ENCODE peak calls at places on chromosomes 4 and X, in eight cellular contexts. One of them, this sample, is unnamed.

GRCh38 chr4:40686081-40686913 is 56.6 kb upstream of the RBM47 start:
- DNase-seq in fibroblast of lung: no peak
- DNase-seq in transverse colon: no peak
- DNase-seq in breast epithelium: no peak
- DNase-seq in lower lobe of right lung: no peak
- DNase-seq in tibial nerve: no peak
- DNase-seq in brain microvascular endothelial cell: no peak
- DNase-seq in neural progenitor cell: no peak
- DNase-seq in this sample: no peak

GRCh38 chr4:95217197-95217596 is 331.6 kb downstream of the UNC5C start:
- DNase-seq in tibial nerve: no peak
- DNase-seq in brain microvascular endothelial cell: no peak
- DNase-seq in lower lobe of right lung: no peak
- DNase-seq in transverse colon: no peak
- DNase-seq in breast epithelium: no peak
- DNase-seq in fibroblast of lung: no peak
- DNase-seq in neural progenitor cell: no peak
- DNase-seq in this sample: no peak

GRCh38 chr4:146472404-146472803 is 49.3 kb downstream of the SLC10A7 start:
- DNase-seq in brain microvascular endothelial cell: no peak
- DNase-seq in fibroblast of lung: no peak
- DNase-seq in lower lobe of right lung: no peak
- DNase-seq in tibial nerve: no peak
- DNase-seq in breast epithelium: no peak
- DNase-seq in neural progenitor cell: peak
- DNase-seq in transverse colon: no peak
- DNase-seq in this sample: no peak

GRCh38 chrX:150361777-150362351 is 1.3 kb upstream of the MAMLD1 start:
- DNase-seq in transverse colon: no peak
- DNase-seq in fibroblast of lung: no peak
- DNase-seq in neural progenitor cell: peak
- DNase-seq in tibial nerve: no peak
- DNase-seq in lower lobe of right lung: peak
- DNase-seq in brain microvascular endothelial cell: no peak
- DNase-seq in breast epithelium: no peak
- DNase-seq in this sample: no peak

GRCh38 chr4:158728256-158728655 is 5.1 kb upstream of the PPID start:
- DNase-seq in fibroblast of lung: no peak
- DNase-seq in brain microvascular endothelial cell: no peak
- DNase-seq in neural progenitor cell: no peak
- DNase-seq in breast epithelium: no peak
- DNase-seq in lower lobe of right lung: no peak
- DNase-seq in tibial nerve: no peak
- DNase-seq in transverse colon: no peak
- DNase-seq in this sample: no peak

GRCh38 chr4:3115637-3116300 is 41.3 kb downstream of the HTT start:
- DNase-seq in lower lobe of right lung: no peak
- DNase-seq in neural progenitor cell: no peak
- DNase-seq in brain microvascular endothelial cell: no peak
- DNase-seq in breast epithelium: no peak
- DNase-seq in fibroblast of lung: no peak
- DNase-seq in transverse colon: no peak
- DNase-seq in tibial nerve: no peak
- DNase-seq in this sample: no peak

GRCh38 chrX:30343206-30343605 is 34.0 kb upstream of the NR0B1 start:
- DNase-seq in tibial nerve: no peak
- DNase-seq in fibroblast of lung: no peak
- DNase-seq in breast epithelium: no peak
- DNase-seq in lower lobe of right lung: no peak
- DNase-seq in transverse colon: no peak
- DNase-seq in brain microvascular endothelial cell: no peak
- DNase-seq in neural progenitor cell: no peak
- DNase-seq in this sample: no peak

GRCh38 chr4:56653461-56654237 is 27.4 kb downstream of the HOPX start:
- DNase-seq in neural progenitor cell: no peak
- DNase-seq in tibial nerve: no peak
- DNase-seq in lower lobe of right lung: no peak
- DNase-seq in breast epithelium: no peak
- DNase-seq in transverse colon: peak
- DNase-seq in brain microvascular endothelial cell: no peak
- DNase-seq in fibroblast of lung: no peak
- DNase-seq in this sample: no peak

GRCh38 chrX:20252392-20253231 is 14.1 kb downstream of the RPS6KA3 start:
- DNase-seq in brain microvascular endothelial cell: peak
- DNase-seq in tibial nerve: no peak
- DNase-seq in neural progenitor cell: peak
- DNase-seq in fibroblast of lung: peak
- DNase-seq in breast epithelium: peak
- DNase-seq in transverse colon: peak
- DNase-seq in lower lobe of right lung: peak
- DNase-seq in this sample: peak

GRCh38 chrX:19682712-19683331 is 167.5 kb upstream of the MAP3K15 start:
- DNase-seq in tibial nerve: peak
- DNase-seq in fibroblast of lung: peak
- DNase-seq in breast epithelium: no peak
- DNase-seq in brain microvascular endothelial cell: peak
- DNase-seq in neural progenitor cell: peak
- DNase-seq in transverse colon: peak
- DNase-seq in lower lobe of right lung: peak
- DNase-seq in this sample: peak

GRCh38 chr4:9996319-9997110 is 24.8 kb downstream of the SLC2A9 start:
- DNase-seq in fibroblast of lung: peak
- DNase-seq in tibial nerve: no peak
- DNase-seq in neural progenitor cell: no peak
- DNase-seq in brain microvascular endothelial cell: peak
- DNase-seq in lower lobe of right lung: no peak
- DNase-seq in breast epithelium: no peak
- DNase-seq in transverse colon: peak
- DNase-seq in this sample: no peak

GRCh38 chr4:119536572-119537528 is 91.8 kb downstream of the PDE5A start:
- DNase-seq in neural progenitor cell: peak
- DNase-seq in lower lobe of right lung: no peak
- DNase-seq in tibial nerve: no peak
- DNase-seq in brain microvascular endothelial cell: no peak
- DNase-seq in breast epithelium: no peak
- DNase-seq in transverse colon: no peak
- DNase-seq in fibroblast of lung: peak
- DNase-seq in this sample: no peak

GRCh38 chrX:101252634-101253033 is 33.0 kb downstream of the DRP2 start:
- DNase-seq in brain microvascular endothelial cell: no peak
- DNase-seq in transverse colon: no peak
- DNase-seq in lower lobe of right lung: no peak
- DNase-seq in neural progenitor cell: no peak
- DNase-seq in tibial nerve: no peak
- DNase-seq in fibroblast of lung: no peak
- DNase-seq in breast epithelium: no peak
- DNase-seq in this sample: no peak

GRCh38 chrX:103503163-103503852 is 16.0 kb downstream of the RAB40A start:
- DNase-seq in fibroblast of lung: no peak
- DNase-seq in lower lobe of right lung: no peak
- DNase-seq in brain microvascular endothelial cell: peak
- DNase-seq in transverse colon: no peak
- DNase-seq in tibial nerve: no peak
- DNase-seq in neural progenitor cell: no peak
- DNase-seq in breast epithelium: no peak
- DNase-seq in this sample: no peak

GRCh38 chr4:184803133-184803532 is 22.6 kb downstream of the ACSL1 start:
- DNase-seq in breast epithelium: no peak
- DNase-seq in tibial nerve: no peak
- DNase-seq in neural progenitor cell: no peak
- DNase-seq in fibroblast of lung: no peak
- DNase-seq in transverse colon: no peak
- DNase-seq in brain microvascular endothelial cell: no peak
- DNase-seq in lower lobe of right lung: no peak
- DNase-seq in this sample: no peak

GRCh38 chrX:107480272-107480671 is 30.8 kb downstream of the FRMPD3 start:
- DNase-seq in tibial nerve: no peak
- DNase-seq in lower lobe of right lung: no peak
- DNase-seq in brain microvascular endothelial cell: no peak
- DNase-seq in transverse colon: no peak
- DNase-seq in fibroblast of lung: no peak
- DNase-seq in breast epithelium: no peak
- DNase-seq in neural progenitor cell: no peak
- DNase-seq in this sample: no peak

GRCh38 chr4:145414224-145414623 is 67.4 kb upstream of the SMAD1 start:
- DNase-seq in tibial nerve: no peak
- DNase-seq in brain microvascular endothelial cell: no peak
- DNase-seq in transverse colon: no peak
- DNase-seq in lower lobe of right lung: no peak
- DNase-seq in neural progenitor cell: no peak
- DNase-seq in fibroblast of lung: no peak
- DNase-seq in breast epithelium: no peak
- DNase-seq in this sample: no peak

GRCh38 chr4:145418739-145419138 is 62.9 kb upstream of the SMAD1 start:
- DNase-seq in lower lobe of right lung: no peak
- DNase-seq in tibial nerve: no peak
- DNase-seq in transverse colon: no peak
- DNase-seq in fibroblast of lung: no peak
- DNase-seq in neural progenitor cell: no peak
- DNase-seq in brain microvascular endothelial cell: no peak
- DNase-seq in breast epithelium: no peak
- DNase-seq in this sample: no peak

GRCh38 chr4:145420595-145421214 is 60.9 kb upstream of the SMAD1 start:
- DNase-seq in breast epithelium: no peak
- DNase-seq in fibroblast of lung: no peak
- DNase-seq in tibial nerve: no peak
- DNase-seq in neural progenitor cell: no peak
- DNase-seq in lower lobe of right lung: no peak
- DNase-seq in transverse colon: no peak
- DNase-seq in brain microvascular endothelial cell: no peak
- DNase-seq in this sample: no peak

GRCh38 chr4:145423017-145423708 is 58.5 kb upstream of the SMAD1 start:
- DNase-seq in brain microvascular endothelial cell: no peak
- DNase-seq in tibial nerve: no peak
- DNase-seq in transverse colon: no peak
- DNase-seq in fibroblast of lung: no peak
- DNase-seq in lower lobe of right lung: no peak
- DNase-seq in neural progenitor cell: no peak
- DNase-seq in breast epithelium: no peak
- DNase-seq in this sample: no peak

DNA sequence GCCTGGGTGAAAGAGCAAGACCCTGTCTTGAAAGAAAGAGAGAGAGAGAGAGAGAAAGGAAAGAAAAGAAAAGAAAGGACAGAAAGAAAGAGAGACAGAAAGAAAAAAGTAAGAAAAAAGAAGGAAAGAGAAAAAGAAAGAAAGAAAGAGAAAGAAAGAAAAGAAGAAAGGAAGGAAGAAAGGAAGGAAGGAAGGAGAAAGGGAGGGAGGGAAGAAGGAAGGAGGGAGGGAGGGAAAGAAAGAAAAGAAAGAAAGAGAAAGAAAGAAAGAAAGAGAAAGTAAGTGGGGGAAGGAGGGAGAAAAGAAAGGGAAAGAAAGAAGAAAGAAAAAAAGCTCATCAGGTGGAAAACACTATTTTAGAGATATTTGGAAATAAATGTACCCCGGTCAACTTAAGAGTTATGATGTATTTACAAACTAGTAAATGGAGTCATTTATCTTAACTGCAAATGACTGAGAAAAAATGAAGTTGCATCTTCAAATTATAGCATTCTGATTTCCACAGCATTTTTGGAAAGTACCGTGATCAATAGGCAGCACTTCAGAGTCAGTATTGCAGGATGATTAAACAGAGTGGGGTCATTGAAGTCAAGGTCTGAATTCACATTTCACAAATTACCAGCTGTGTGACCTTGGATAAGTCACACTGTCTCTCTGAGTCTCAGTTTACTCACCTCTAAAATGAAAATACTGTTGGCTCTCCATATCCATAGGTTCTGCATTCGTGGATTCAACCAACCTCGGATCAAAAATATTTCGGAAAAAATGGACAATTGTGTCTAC is 64.1 kb upstream of the SMAD1 start:
- DNase-seq in brain microvascular endothelial cell: no peak
- DNase-seq in breast epithelium: no peak
- DNase-seq in tibial nerve: no peak
- DNase-seq in transverse colon: no peak
- DNase-seq in fibroblast of lung: no peak
- DNase-seq in lower lobe of right lung: no peak
- DNase-seq in neural progenitor cell: no peak
- DNase-seq in this sample: no peak
- TF ChIP-seq CTCF in brain microvascular endothelial cell: no peak
- TF ChIP-seq CTCF in breast epithelium: no peak
- TF ChIP-seq CTCF in tibial nerve: no peak
- TF ChIP-seq CTCF in transverse colon: no peak
- TF ChIP-seq CTCF in fibroblast of lung: no peak
- TF ChIP-seq CTCF in lower lobe of right lung: no peak
- TF ChIP-seq CTCF in neural progenitor cell: no peak
- TF ChIP-seq CTCF in this sample: no peak

DNA sequence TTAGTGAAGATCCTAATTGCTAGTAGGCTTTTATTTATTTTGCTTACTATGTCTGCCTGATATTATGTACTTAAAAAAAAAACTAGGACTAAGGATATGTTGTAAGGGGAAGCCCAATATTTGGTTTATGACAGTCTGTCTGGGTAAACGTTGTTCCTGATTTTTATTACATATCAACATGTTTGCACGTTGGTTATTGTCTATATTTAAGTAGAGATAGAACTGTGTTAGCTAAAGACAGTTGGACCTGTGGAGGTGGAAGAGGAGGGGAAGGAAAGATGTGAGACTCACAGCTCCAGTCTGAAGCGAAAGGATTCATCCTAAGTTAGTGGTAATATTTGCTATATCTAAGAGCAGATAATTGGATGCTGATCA is 90.3 kb downstream of the TMEM131L start:
- DNase-seq in lower lobe of right lung: no peak
- DNase-seq in brain microvascular endothelial cell: no peak
- DNase-seq in transverse colon: no peak
- DNase-seq in tibial nerve: no peak
- DNase-seq in breast epithelium: no peak
- DNase-seq in neural progenitor cell: no peak
- DNase-seq in fibroblast of lung: no peak
- DNase-seq in this sample: no peak
- H3K27ac ChIP-seq in lower lobe of right lung: no peak
- H3K27ac ChIP-seq in brain microvascular endothelial cell: no peak
- H3K27ac ChIP-seq in transverse colon: peak
- H3K27ac ChIP-seq in tibial nerve: no peak
- H3K27ac ChIP-seq in breast epithelium: no peak
- H3K27ac ChIP-seq in neural progenitor cell: no peak
- H3K27ac ChIP-seq in fibroblast of lung: no peak
- H3K27ac ChIP-seq in this sample: no peak

GRCh38 chr4:103499094-103499493 is 220.7 kb downstream of the TACR3 start:
- DNase-seq in brain microvascular endothelial cell: no peak
- DNase-seq in neural progenitor cell: no peak
- DNase-seq in tibial nerve: no peak
- DNase-seq in breast epithelium: no peak
- DNase-seq in transverse colon: no peak
- DNase-seq in fibroblast of lung: peak
- DNase-seq in lower lobe of right lung: no peak
- DNase-seq in this sample: no peak
- TF ChIP-seq CTCF in brain microvascular endothelial cell: peak
- TF ChIP-seq CTCF in neural progenitor cell: peak
- TF ChIP-seq CTCF in tibial nerve: no peak
- TF ChIP-seq CTCF in breast epithelium: no peak
- TF ChIP-seq CTCF in transverse colon: no peak
- TF ChIP-seq CTCF in fibroblast of lung: peak
- TF ChIP-seq CTCF in lower lobe of right lung: no peak
- TF ChIP-seq CTCF in this sample: no peak

DNA sequence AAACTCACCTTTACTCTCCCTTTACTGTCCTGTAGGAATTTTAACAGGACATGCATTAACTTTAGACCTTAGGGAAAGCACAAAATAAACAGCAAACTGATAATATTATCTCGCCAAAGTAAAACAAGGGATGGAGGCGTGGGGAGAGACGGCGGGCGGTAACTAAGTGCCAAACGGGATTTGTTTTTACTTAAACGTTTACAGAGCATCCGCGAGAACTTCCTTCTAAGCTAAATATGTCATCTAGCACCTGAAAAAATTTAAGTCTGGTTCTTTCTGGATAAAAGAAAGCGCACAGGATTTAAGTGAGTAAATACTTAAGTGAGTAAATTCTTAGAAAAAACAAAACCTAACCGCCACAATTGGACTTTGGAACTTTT is 108.5 kb downstream of the SPRY1 start:
- DNase-seq in fibroblast of lung: peak
- DNase-seq in lower lobe of right lung: no peak
- DNase-seq in transverse colon: no peak
- DNase-seq in neural progenitor cell: peak
- DNase-seq in breast epithelium: no peak
- DNase-seq in brain microvascular endothelial cell: peak
- DNase-seq in tibial nerve: no peak
- DNase-seq in this sample: no peak
- H3K27ac ChIP-seq in fibroblast of lung: peak
- H3K27ac ChIP-seq in lower lobe of right lung: peak
- H3K27ac ChIP-seq in transverse colon: peak
- H3K27ac ChIP-seq in neural progenitor cell: no peak
- H3K27ac ChIP-seq in breast epithelium: no peak
- H3K27ac ChIP-seq in brain microvascular endothelial cell: peak
- H3K27ac ChIP-seq in tibial nerve: peak
- H3K27ac ChIP-seq in this sample: peak